ENCODE peak calls at places on chromosomes 12 and 14, in ten cellular contexts. X is putamen; Z is GM13977; N is activated naive CD4-positive, alpha-beta T cell; R is smooth muscle cell of the brain vasculature; H is fibroblast of gingiva; M is SK-N-DZ; B is activated CD8-positive, alpha-beta memory T cell treated with anti-CD3 and anti-CD28 coated beads for 24 hours; L is Caki2; J is renal cortical epithelial cell. A is an unnamed sample.

GRCh38 chr14:71339650-71340415 is 432.6 kb downstream of the PCNX1 start:
- DNase-seq in R (no peak), B (no peak), J (no peak), N (no peak), L (no peak), Z (no peak), H (no peak), M (peak), X (no peak), A (no peak)

GRCh38 chr14:93206793-93207467 is at the start of the genes GON7 and UBR7:
- DNase-seq in N (peak), L (peak), Z (peak), X (peak), M (peak), H (peak), R (peak), B (peak), J (peak), A (peak)

GRCh38 chr12:16258963-16259362 is 18.5 kb downstream of the SLC15A5 start:
- DNase-seq in H (no peak), B (no peak), N (no peak), X (no peak), Z (no peak), M (no peak), R (no peak), J (peak), L (no peak), A (no peak)

GRCh38 chr12:85835810-85836715 is at the start of gene RASSF9:
- DNase-seq in N (no peak), X (no peak), J (peak), B (no peak), L (no peak), M (no peak), Z (no peak), R (peak), H (peak), A (no peak)

GRCh38 chr14:71855399-71856036 is 76.7 kb upstream of the RGS6 start:
- DNase-seq in J (peak), X (peak), M (peak), N (no peak), B (peak), Z (peak), H (peak), L (peak), R (peak), A (peak)

GRCh38 chr14:94998702-94999101 is 158.6 kb downstream of the DICER1 start:
- DNase-seq in M (no peak), H (no peak), L (no peak), N (no peak), X (no peak), Z (no peak), R (no peak), B (no peak), J (no peak), A (no peak)

GRCh38 chr12:2244013-2244861 is 191.4 kb downstream of the CACNA1C start:
- DNase-seq in N (no peak), X (no peak), B (no peak), M (no peak), L (peak), J (peak), H (peak), R (peak), Z (no peak), A (no peak)

GRCh38 chr12:7075518-7075917 is 15.0 kb downstream of the C1S start:
- DNase-seq in X (no peak), B (no peak), L (no peak), M (no peak), R (no peak), N (no peak), Z (peak), J (no peak), H (peak), A (no peak)

GRCh38 chr14:38042356-38042755 is 165.3 kb upstream of the SSTR1 start:
- DNase-seq in J (peak), L (peak), N (no peak), Z (no peak), X (no peak), M (no peak), H (peak), B (no peak), R (peak), A (no peak)

GRCh38 chr14:75328575-75328974 is 49.9 kb downstream of the FOS start:
- DNase-seq in X (no peak), B (no peak), H (no peak), M (no peak), L (no peak), N (no peak), J (no peak), Z (no peak), R (no peak), A (no peak)

GRCh38 chr12:29309320-29309902 is 71.6 kb downstream of the ERGIC2 start:
- DNase-seq in J (peak), L (no peak), H (peak), B (no peak), N (no peak), R (no peak), Z (no peak), X (no peak), M (no peak), A (peak)

GRCh38 chr12:101698782-101699347 is 1.4 kb downstream of the CHPT1 start:
- DNase-seq in L (no peak), B (no peak), N (no peak), H (no peak), J (no peak), M (no peak), X (peak), Z (peak), R (no peak), A (no peak)

A was measured in SK-N-MC.